ENCODE peak calls at places on chromosome 16, in six cellular contexts. Y, R, P, M, G and X are unnamed samples. For H3K36me3, the result is how much of the 10 kb centered on the place peaks cover.

GRCh38 chr16:28538733-28539596 is at the start of gene NUPR1:
- DNase-seq in G (peak), M (peak), Y (no peak), P (peak), R (no peak), X (peak)

GRCh38 chr16:318628-319027 is 33.9 kb downstream of the AXIN1 start:
- DNase-seq in M (peak), Y (peak), R (peak), P (no peak), G (no peak), X (peak)

GRCh38 chr16:87335306-87335967 is 18.2 kb upstream of the C16orf95 start:
- DNase-seq in G (no peak), M (no peak), R (no peak), Y (no peak), P (no peak), X (peak)

GRCh38 chr16:67301080-67301757 is 21.9 kb downstream of the PLEKHG4 start:
- DNase-seq in M (no peak), R (no peak), P (no peak), G (peak), Y (no peak), X (peak)

GRCh38 chr16:84844561-84845495 is 25.0 kb downstream of the CRISPLD2 start:
- DNase-seq in M (no peak), P (no peak), R (peak), Y (no peak), G (no peak), X (peak)

GRCh38 chr16:77169650-77170236 is 21.2 kb upstream of the MON1B start:
- DNase-seq in P (peak), Y (peak), G (no peak), M (peak), R (peak), X (peak)

GRCh38 chr16:66262253-66263167 is 104.0 kb upstream of the CDH5 start:
- DNase-seq in P (no peak), M (no peak), R (no peak), Y (peak), G (peak), X (no peak)

GRCh38 chr16:58306327-58306726 is 11.5 kb upstream of the PRSS54 start:
- DNase-seq in M (peak), Y (peak), P (no peak), G (no peak), R (no peak), X (no peak)

GRCh38 chr16:13779676-13780075 is 140.3 kb upstream of the ERCC4 start:
- DNase-seq in P (no peak), M (no peak), R (peak), Y (peak), G (no peak), X (no peak)

GRCh38 chr16:84599528-84600202 is 18.2 kb downstream of the COTL1 start:
- DNase-seq in M (no peak), P (peak), G (peak), R (peak), Y (peak), X (peak)

GRCh38 chr16:67395458-67396158 is 2.3 kb upstream of the TPPP3 start:
- DNase-seq in P (peak), G (no peak), Y (peak), R (peak), M (no peak), X (peak)

DNA sequence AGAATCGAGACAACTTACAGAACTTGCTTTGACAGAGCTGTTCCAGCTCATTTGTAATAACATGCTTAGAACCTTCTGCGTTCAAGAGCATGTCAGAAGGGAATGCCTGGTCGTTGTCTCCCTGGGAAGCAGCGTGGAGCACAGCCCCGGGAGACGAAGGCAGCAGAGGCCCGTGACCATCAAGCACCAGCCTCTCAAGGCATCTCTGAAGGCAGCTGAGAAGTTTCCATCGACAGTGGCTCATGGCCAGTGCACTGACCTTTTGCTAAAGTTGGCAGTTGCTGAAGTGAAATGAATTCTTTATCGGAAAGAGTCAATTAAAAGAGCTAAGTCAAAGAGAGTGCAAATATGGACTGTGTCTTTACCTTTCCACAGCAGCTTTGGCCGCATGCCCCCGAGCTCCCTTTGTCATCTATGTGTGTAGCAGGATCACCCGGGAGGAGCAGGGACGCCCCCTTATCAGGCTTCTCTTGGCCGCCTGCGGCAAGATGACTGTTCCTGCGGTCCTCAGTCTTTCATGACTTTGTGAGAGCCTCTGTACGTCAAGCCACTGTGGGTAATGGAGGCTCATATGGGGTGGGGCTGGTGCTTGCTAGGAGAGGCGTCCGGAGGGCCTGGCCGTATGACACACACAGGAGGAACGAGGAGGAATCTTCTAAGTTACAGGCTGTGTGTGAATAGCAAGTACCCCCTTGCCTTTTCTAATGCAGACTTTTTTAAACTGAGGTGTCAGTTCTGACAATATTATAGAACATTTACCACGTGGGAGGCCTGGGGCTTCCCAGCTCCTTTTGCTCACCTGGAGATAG is 54.2 kb downstream of the LDHD start:
- DNase-seq in G (no peak), P (peak), M (peak), Y (no peak), R (no peak), X (no peak)
- H3K36me3 ChIP-seq in G (under half), P (under half), M (under half), Y (under half), R (under half), X (under half)

DNA sequence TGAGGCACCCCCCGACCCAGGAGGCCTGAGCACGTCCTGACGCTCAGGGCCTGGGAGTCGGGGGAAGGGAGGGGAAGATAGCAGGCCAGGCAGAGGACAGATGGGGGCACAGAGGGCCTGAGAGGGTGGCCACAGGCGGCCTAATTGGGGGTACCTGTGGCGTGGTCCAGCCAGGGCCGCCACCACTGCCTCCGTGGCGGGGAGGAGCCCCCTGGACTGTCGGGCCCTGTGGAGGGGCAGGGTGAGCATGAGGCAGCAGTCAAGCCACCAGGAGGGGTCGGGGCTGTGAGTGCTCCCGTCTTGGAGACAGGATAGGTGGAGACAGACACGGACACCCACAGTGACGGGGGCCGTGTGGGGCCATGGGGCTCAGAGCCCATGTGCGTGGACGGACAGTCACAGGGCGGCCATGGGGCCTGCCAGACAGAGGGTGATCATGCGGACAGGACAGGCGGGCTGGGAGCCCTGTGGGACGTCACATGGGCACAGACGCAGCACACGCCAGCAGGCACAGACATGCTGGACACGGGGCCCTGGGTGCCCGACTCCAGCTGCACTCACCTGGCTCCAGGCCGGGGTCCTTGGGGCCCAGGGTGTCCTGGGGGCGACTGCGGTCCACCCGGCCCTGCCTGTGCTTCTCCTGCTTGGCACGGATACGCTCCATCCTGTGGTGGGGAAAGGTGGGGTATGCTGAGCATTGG is 18.7 kb downstream of the CTU2 start:
- DNase-seq in Y (no peak), P (no peak), G (no peak), M (no peak), R (no peak), X (no peak)
- H3K36me3 ChIP-seq in Y (under half), P (under half), G (under half), M (under half), R (under half), X (under half)

GRCh38 chr16:23069844-23070243 is 79.4 kb downstream of the USP31 start:
- DNase-seq in R (no peak), G (no peak), Y (no peak), M (no peak), P (no peak), X (no peak)
- H3K36me3 ChIP-seq in R (under half), G (under half), Y (half or more), M (under half), P (under half), X (under half)

GRCh38 chr16:2795714-2796143 is 2.5 kb upstream of the PRSS41 start:
- DNase-seq in P (no peak), G (no peak), Y (no peak), R (no peak), M (peak), X (no peak)
- H3K36me3 ChIP-seq in P (under half), G (under half), Y (under half), R (under half), M (under half), X (under half)